ENCODE peak calls at places on chromosomes 5 and 9, in six cellular contexts. A, M, K, L, S and I are unnamed samples.

GRCh38 chr9:123338710-123339665 is 17.0 kb upstream of the CRB2 start:
- DNase-seq in A (peak; percentile 10), K (peak; percentile 30), L (no peak), S (peak; percentile 93), M (no peak), I (no peak)

GRCh38 chr9:77647659-77648457 is at the start of gene GNA14:
- DNase-seq in L (peak; percentile 48), K (peak; percentile 17), A (peak; percentile 27), S (no peak), M (peak; percentile 81), I (peak; percentile 6)

GRCh38 chr5:107766439-107766838 is 95.7 kb upstream of the EFNA5 start:
- DNase-seq in K (no peak), M (no peak), S (no peak), L (no peak), A (no peak), I (no peak)

GRCh38 chr9:38120961-38121360 is 51.9 kb upstream of the SHB start:
- DNase-seq in K (no peak), L (no peak), M (no peak), S (no peak), A (no peak), I (no peak)

GRCh38 chr9:99947395-99947794 is 40.9 kb downstream of the STX17 start:
- DNase-seq in S (no peak), M (peak; percentile 60), K (no peak), L (peak; percentile 18), A (peak; percentile 4), I (no peak)

GRCh38 chr5:73694089-73694488 is 68.1 kb downstream of the ARHGEF28 start:
- DNase-seq in S (peak; percentile 41), M (no peak), K (no peak), A (no peak), L (no peak), I (no peak)

GRCh38 chr9:124220551-124221451 is 36.9 kb upstream of the NEK6 start:
- DNase-seq in K (peak; percentile 45), S (no peak), L (peak; percentile 77), A (peak; percentile 19), M (no peak), I (peak; percentile 19)

GRCh38 chr5:68114641-68115040 is 100.9 kb upstream of the PIK3R1 start:
- DNase-seq in K (peak; percentile 93), L (peak; percentile 91), M (no peak), S (no peak), A (peak; percentile 77), I (peak; percentile 65)

GRCh38 chr5:1516615-1517601 is 6.9 kb downstream of the LPCAT1 start:
- DNase-seq in L (peak; percentile 61), K (peak; percentile 61), S (no peak), M (no peak), A (peak; percentile 66), I (peak; percentile 5)

GRCh38 chr5:6188344-6188743 is 190.0 kb downstream of the MED10 start:
- DNase-seq in M (no peak), L (no peak), A (no peak), K (no peak), S (no peak), I (no peak)

GRCh38 chr5:173733831-173734491 is 117.5 kb upstream of the BOD1 start:
- DNase-seq in M (no peak), K (no peak), L (no peak), S (no peak), A (no peak), I (no peak)

GRCh38 chr9:98555851-98556465 is 152.8 kb downstream of the GABBR2 start:
- DNase-seq in L (no peak), M (no peak), K (no peak), A (no peak), S (no peak), I (no peak)

GRCh38 chr9:110659891-110660541 is 8.6 kb upstream of the MUSK start:
- DNase-seq in L (peak; percentile 83), A (no peak), S (no peak), M (no peak), K (peak; percentile 65), I (peak; percentile 23)

GRCh38 chr5:173563246-173563645 is 53.2 kb downstream of the BOD1 start:
- DNase-seq in M (no peak), A (no peak), L (no peak), S (no peak), K (no peak), I (no peak)

GRCh38 chr5:15785636-15786035 is 285.7 kb downstream of the FBXL7 start:
- DNase-seq in L (no peak), K (no peak), A (no peak), S (no peak), M (no peak), I (no peak)

GRCh38 chr9:33159760-33160127 is 7.4 kb downstream of the B4GALT1 start:
- DNase-seq in M (no peak), S (peak; percentile 25), L (peak; percentile 75), A (peak; percentile 87), K (peak; percentile 92), I (peak; percentile 90)

GRCh38 chr5:187042-187431 is 4.3 kb upstream of the LRRC14B start:
- DNase-seq in S (no peak), L (no peak), M (no peak), A (no peak), K (no peak), I (no peak)

GRCh38 chr9:32644698-32645097 is 9.2 kb upstream of the TAF1L start:
- DNase-seq in S (no peak), A (peak; percentile 95), M (no peak), L (peak; percentile 10), K (peak; percentile 100), I (peak; percentile 91)

GRCh38 chr9:99431103-99431502 is 209.0 kb downstream of the SEC61B start:
- DNase-seq in L (peak; percentile 64), S (no peak), K (peak; percentile 75), A (peak; percentile 53), M (no peak), I (peak; percentile 62)

GRCh38 chr5:15285901-15286583 is 213.9 kb upstream of the FBXL7 start:
- DNase-seq in A (peak; percentile 41), S (no peak), L (peak; percentile 92), M (no peak), K (no peak), I (no peak)

GRCh38 chr9:120583958-120584369 is 4.0 kb upstream of the CDK5RAP2 start:
- DNase-seq in K (peak; percentile 92), S (peak; percentile 98), M (peak; percentile 40), L (peak; percentile 93), A (peak; percentile 92), I (peak; percentile 98)

GRCh38 chr5:175015028-175015427 is 290.6 kb downstream of the MSX2 start:
- DNase-seq in K (no peak), L (no peak), A (no peak), S (no peak), M (no peak), I (no peak)

DNA sequence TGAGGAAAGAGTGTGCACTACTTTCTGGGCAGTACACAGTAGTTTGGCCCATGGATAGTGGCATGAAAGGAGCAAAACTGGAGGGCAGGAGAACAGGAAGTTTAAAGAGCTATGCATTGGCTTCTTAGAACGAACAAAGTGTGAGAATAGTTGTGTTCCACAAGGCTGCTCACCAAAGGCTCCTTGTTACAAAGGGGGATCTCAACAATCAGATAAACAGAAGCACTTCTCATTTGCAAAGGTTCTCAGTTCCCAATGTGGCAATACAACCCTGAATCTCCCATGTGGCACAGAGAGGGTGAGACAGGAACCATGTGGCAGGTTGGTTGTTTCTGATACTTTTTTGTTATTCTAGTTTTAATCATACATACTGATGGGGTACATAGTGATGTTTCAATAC is 158.4 kb downstream of the CARTPT start:
- DNase-seq in K (no peak), M (no peak), L (no peak), A (no peak), S (no peak), I (no peak)
- H3K4me3 ChIP-seq in K (no peak overlapping the region), M (no peak overlapping the region), L (no peak overlapping the region), A (no peak overlapping the region), S (no peak overlapping the region), I (no peak overlapping the region)

DNA sequence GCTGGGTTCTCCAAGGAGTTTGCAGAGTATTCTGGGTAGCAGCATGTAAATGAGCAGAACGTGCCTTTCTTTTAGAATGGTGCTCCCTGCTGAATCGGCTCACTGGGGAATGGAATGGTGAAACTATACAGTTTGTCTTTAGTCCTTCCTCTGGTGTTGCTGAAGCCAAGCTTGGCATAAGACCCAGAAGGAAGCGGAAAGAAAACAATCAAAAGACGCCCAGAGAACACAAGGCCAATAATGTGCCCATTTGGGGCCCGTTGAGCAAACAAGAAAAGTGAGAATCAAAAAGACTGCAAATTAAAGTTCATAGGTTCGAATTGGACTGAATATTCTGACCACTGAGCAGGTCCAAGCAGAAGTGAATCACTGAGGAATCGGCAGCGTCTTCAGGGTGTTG is 60.2 kb downstream of the MVB12B start:
- DNase-seq in L (no peak), S (no peak), K (no peak), M (no peak), A (no peak), I (no peak)
- H3K4me3 ChIP-seq in L (no peak overlapping the region), S (no peak overlapping the region), K (no peak overlapping the region), M (no peak overlapping the region), A (no peak overlapping the region), I (no peak overlapping the region)

DNA sequence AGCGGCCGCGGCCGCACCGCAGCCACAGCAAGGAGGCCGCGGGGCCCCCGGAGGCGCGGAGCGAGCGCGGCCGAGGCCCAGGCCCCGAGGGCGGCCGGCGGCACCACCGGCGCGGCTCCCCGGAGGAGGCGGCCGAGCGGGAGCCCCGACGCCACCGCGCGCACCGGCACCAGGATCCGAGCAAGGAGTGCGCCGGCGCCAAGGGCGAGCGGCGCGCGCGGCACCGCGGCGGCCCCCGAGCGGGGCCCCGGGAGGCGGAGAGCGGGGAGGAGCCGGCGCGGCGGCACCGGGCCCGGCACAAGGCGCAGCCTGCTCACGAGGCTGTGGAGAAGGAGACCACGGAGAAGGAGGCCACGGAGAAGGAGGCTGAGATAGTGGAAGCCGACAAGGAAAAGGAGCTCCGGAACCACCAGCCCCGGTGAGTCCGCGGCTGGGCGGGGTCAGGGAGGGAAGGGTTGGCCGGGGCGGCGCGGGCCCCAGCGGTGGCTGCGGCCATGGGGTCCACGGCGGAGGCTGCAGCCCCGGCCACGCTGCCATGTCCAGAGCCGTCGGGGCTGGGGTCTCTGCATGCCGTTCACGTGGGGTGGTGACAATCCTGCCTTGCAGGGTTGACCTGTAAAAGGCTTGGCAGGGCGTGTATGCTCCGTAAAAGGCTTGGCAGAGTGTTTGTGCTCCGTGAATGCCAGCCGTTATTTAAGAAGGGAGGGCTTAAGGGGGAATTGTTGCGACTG is 146.0 kb downstream of the CACNA1B start:
- DNase-seq in K (no peak), M (peak; percentile 62), L (no peak), A (no peak), S (no peak), I (no peak)
- H3K4me3 ChIP-seq in K (no peak overlapping the region), M (peak overlapping the region; percentile 61), L (no peak overlapping the region), A (no peak overlapping the region), S (no peak overlapping the region), I (no peak overlapping the region)

DNA sequence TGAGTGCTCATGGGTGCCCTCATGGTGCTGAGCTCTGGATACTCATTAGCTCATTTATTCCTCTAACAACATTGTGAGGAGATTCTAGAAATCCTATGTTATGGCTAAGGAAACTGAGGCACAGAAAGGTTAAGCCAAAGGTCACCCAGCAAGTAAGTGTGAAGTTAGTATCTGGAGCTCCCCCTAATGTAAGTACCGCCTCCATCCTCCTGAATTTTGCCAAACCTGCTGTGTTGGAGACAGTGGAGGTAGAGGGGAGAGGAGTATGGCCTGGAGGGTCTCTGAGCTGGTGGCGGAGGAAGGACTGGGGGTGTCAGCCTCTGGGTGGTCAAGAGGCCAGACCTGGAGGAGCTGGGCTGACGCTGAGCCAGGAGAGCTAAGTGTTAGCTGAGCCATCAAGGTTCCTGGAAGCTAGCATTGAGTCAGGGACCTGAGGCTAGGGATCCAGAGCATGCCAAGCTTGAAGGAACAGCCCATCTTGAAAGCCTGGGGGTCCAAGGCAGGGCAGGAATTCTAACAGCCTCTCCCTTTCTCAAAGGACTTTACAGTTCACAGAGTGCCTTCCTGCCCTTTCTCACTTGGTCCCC is 114.8 kb downstream of the RGS3 start:
- DNase-seq in L (no peak), K (peak; percentile 79), M (no peak), A (no peak), S (no peak), I (no peak)
- H3K4me3 ChIP-seq in L (no peak overlapping the region), K (no peak overlapping the region), M (no peak overlapping the region), A (no peak overlapping the region), S (no peak overlapping the region), I (no peak overlapping the region)

GRCh38 chr5:94031631-94032030 is 290.2 kb upstream of the POU5F2 start:
- DNase-seq in L (peak; percentile 87), S (no peak), M (no peak), A (no peak), K (peak; percentile 9), I (no peak)
- H3K4me3 ChIP-seq in L (no peak overlapping the region), S (no peak overlapping the region), M (no peak overlapping the region), A (no peak overlapping the region), K (no peak overlapping the region), I (no peak overlapping the region)